ENCODE peak calls at places on chromosomes 2 and 18, in six cellular contexts. One of them, this sample, is unnamed. For H3K27me3, the result is how much of the 10 kb centered on the place peaks cover.

GRCh38 chr2:227503433-227504406 is 31.8 kb downstream of the AGFG1 start:
- DNase-seq in lower lobe of right lung: no peak
- DNase-seq in CD4-positive, alpha-beta T cell: no peak
- DNase-seq in uterus: no peak
- DNase-seq in astrocyte: peak
- DNase-seq in pancreas: peak
- DNase-seq in this sample: no peak

GRCh38 chr2:118835739-118836410 is 11.6 kb downstream of the EN1 start:
- DNase-seq in lower lobe of right lung: no peak
- DNase-seq in CD4-positive, alpha-beta T cell: no peak
- DNase-seq in uterus: no peak
- DNase-seq in astrocyte: no peak
- DNase-seq in pancreas: no peak
- DNase-seq in this sample: no peak

GRCh38 chr18:13372405-13372995 is 153.9 kb downstream of the LDLRAD4 start:
- DNase-seq in lower lobe of right lung: no peak
- DNase-seq in CD4-positive, alpha-beta T cell: no peak
- DNase-seq in uterus: no peak
- DNase-seq in astrocyte: no peak
- DNase-seq in pancreas: no peak
- DNase-seq in this sample: no peak

GRCh38 chr18:59265246-59266018 is 7.8 kb downstream of the RAX start:
- DNase-seq in lower lobe of right lung: no peak
- DNase-seq in CD4-positive, alpha-beta T cell: no peak
- DNase-seq in uterus: no peak
- DNase-seq in astrocyte: no peak
- DNase-seq in pancreas: no peak
- DNase-seq in this sample: no peak

GRCh38 chr2:127388423-127389164 is 819 bp upstream of the MAP3K2 start:
- DNase-seq in lower lobe of right lung: no peak
- DNase-seq in CD4-positive, alpha-beta T cell: no peak
- DNase-seq in uterus: no peak
- DNase-seq in astrocyte: no peak
- DNase-seq in pancreas: no peak
- DNase-seq in this sample: no peak

GRCh38 chr2:99153921-99154604 is 679 bp downstream of the TSGA10 start:
- DNase-seq in lower lobe of right lung: no peak
- DNase-seq in CD4-positive, alpha-beta T cell: no peak
- DNase-seq in uterus: no peak
- DNase-seq in astrocyte: peak
- DNase-seq in pancreas: no peak
- DNase-seq in this sample: no peak

GRCh38 chr2:205352593-205352992 is 329.7 kb upstream of the NRP2 start:
- DNase-seq in lower lobe of right lung: no peak
- DNase-seq in CD4-positive, alpha-beta T cell: no peak
- DNase-seq in uterus: no peak
- DNase-seq in astrocyte: peak
- DNase-seq in pancreas: no peak
- DNase-seq in this sample: no peak

GRCh38 chr2:154992826-154993225 is 294.3 kb downstream of the KCNJ3 start:
- DNase-seq in lower lobe of right lung: no peak
- DNase-seq in CD4-positive, alpha-beta T cell: no peak
- DNase-seq in uterus: no peak
- DNase-seq in astrocyte: no peak
- DNase-seq in pancreas: no peak
- DNase-seq in this sample: no peak

GRCh38 chr2:15159751-15160177 is 401.4 kb downstream of the NBAS start:
- DNase-seq in lower lobe of right lung: no peak
- DNase-seq in CD4-positive, alpha-beta T cell: no peak
- DNase-seq in uterus: no peak
- DNase-seq in astrocyte: peak
- DNase-seq in pancreas: no peak
- DNase-seq in this sample: no peak

GRCh38 chr18:49030138-49030537 is 79.4 kb upstream of the SMAD7 start:
- DNase-seq in lower lobe of right lung: no peak
- DNase-seq in CD4-positive, alpha-beta T cell: no peak
- DNase-seq in uterus: no peak
- DNase-seq in astrocyte: no peak
- DNase-seq in pancreas: no peak
- DNase-seq in this sample: no peak

DNA sequence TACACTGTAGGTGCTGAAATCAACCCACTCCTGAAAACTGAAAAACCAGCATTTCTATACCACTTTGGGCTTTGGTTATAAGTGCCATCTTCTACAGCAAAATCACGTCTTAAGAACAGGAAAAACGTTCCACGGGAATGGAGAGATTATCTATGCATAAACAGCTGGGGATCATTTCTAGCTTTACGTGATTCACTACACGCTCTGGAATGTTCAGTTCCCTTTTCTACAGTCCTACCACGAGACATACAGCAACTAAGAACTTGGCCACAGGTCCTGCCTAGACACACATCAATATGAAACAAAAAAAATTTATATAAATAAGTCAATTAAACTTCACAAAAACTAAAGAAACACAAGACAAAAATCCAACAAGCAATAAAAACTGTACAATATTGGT is 3.6 kb downstream of the CXCR4 start:
- DNase-seq in lower lobe of right lung: no peak
- DNase-seq in CD4-positive, alpha-beta T cell: no peak
- DNase-seq in uterus: no peak
- DNase-seq in astrocyte: no peak
- DNase-seq in pancreas: no peak
- DNase-seq in this sample: no peak
- H3K27me3 ChIP-seq in lower lobe of right lung: under half
- H3K27me3 ChIP-seq in CD4-positive, alpha-beta T cell: under half
- H3K27me3 ChIP-seq in uterus: under half
- H3K27me3 ChIP-seq in astrocyte: under half
- H3K27me3 ChIP-seq in pancreas: under half
- H3K27me3 ChIP-seq in this sample: under half

DNA sequence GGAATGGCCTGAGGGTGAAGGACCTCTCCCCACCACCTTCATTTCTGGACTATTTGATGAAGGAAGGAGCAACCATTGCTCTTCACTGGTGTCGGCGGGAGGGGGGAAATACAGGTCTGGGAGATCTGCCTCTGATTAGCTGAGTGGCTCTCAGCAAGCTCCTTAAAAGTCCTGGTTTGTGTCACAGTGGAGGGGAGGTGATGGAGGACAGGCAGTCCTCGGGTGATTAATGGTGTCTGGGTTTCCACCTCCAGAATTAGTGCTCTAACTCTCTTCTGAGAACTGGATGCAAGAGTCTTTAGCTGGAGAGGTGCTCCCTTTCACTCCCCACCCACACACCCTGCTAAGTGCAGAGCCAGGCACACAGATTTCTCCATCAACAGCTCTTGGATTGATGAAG is 83.2 kb downstream of the TTC32 start:
- DNase-seq in lower lobe of right lung: no peak
- DNase-seq in CD4-positive, alpha-beta T cell: no peak
- DNase-seq in uterus: no peak
- DNase-seq in astrocyte: peak
- DNase-seq in pancreas: no peak
- DNase-seq in this sample: no peak
- H3K27me3 ChIP-seq in lower lobe of right lung: under half
- H3K27me3 ChIP-seq in CD4-positive, alpha-beta T cell: under half
- H3K27me3 ChIP-seq in uterus: under half
- H3K27me3 ChIP-seq in astrocyte: under half
- H3K27me3 ChIP-seq in pancreas: under half
- H3K27me3 ChIP-seq in this sample: under half

GRCh38 chr18:57429607-57430165 is 5.5 kb upstream of the ONECUT2 start:
- DNase-seq in lower lobe of right lung: no peak
- DNase-seq in CD4-positive, alpha-beta T cell: no peak
- DNase-seq in uterus: no peak
- DNase-seq in astrocyte: no peak
- DNase-seq in pancreas: no peak
- DNase-seq in this sample: no peak
- H3K27me3 ChIP-seq in lower lobe of right lung: half or more
- H3K27me3 ChIP-seq in CD4-positive, alpha-beta T cell: half or more
- H3K27me3 ChIP-seq in uterus: under half
- H3K27me3 ChIP-seq in astrocyte: half or more
- H3K27me3 ChIP-seq in pancreas: under half
- H3K27me3 ChIP-seq in this sample: under half

DNA sequence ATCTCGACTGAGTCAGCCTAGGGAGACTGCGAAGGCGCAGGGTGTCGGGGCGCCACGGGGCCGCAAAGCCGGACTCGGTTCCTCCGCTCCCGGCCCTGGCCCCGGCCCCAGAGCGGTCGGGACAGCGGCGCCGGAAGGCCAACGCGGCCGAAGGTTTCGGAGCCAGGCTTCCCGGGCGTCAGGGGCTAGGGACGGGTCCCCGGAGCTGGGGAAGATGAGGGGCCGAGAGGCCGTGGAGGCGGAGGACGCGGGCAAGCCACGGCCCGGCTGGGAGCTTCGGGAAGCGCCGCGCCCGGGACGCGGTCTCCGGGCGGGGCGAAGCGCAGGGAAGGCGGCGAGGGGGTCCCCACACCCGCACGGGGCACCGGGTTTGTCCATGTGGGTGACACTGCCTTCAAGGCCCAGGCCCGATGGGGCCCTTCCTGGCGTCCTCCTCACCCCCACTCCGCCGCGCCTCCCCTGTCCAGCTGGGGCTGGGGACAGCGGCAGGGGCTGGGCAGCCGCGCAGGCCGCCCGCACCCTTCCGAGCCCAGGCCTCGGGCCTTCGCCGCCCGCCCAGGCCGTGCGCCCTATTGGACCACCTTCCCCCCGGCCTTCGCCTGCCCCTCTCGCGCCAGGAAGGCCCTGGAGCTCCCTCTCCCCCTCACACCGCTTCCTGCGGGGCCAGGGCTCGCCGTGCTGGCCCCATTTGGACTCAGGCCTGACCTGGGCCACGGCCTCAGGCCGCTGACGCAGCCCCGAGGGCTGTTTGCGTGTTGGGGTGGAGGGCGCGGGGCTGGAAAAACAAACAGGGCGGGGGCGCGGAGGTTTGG is 12.6 kb upstream of the SIX3 start:
- DNase-seq in lower lobe of right lung: no peak
- DNase-seq in CD4-positive, alpha-beta T cell: no peak
- DNase-seq in uterus: no peak
- DNase-seq in astrocyte: no peak
- DNase-seq in pancreas: no peak
- DNase-seq in this sample: no peak
- H3K27me3 ChIP-seq in lower lobe of right lung: half or more
- H3K27me3 ChIP-seq in CD4-positive, alpha-beta T cell: half or more
- H3K27me3 ChIP-seq in uterus: under half
- H3K27me3 ChIP-seq in astrocyte: half or more
- H3K27me3 ChIP-seq in pancreas: under half
- H3K27me3 ChIP-seq in this sample: half or more

GRCh38 chr2:221572180-221572820 is at the start of gene EPHA4:
- DNase-seq in lower lobe of right lung: peak
- DNase-seq in CD4-positive, alpha-beta T cell: peak
- DNase-seq in uterus: peak
- DNase-seq in astrocyte: peak
- DNase-seq in pancreas: peak
- DNase-seq in this sample: peak

GRCh38 chr2:221571391-221572179 is 519 bp downstream of the EPHA4 start:
- DNase-seq in lower lobe of right lung: peak
- DNase-seq in CD4-positive, alpha-beta T cell: peak
- DNase-seq in uterus: peak
- DNase-seq in astrocyte: peak
- DNase-seq in pancreas: no peak
- DNase-seq in this sample: no peak

GRCh38 chr2:221573430-221574230 is 1.5 kb upstream of the EPHA4 start:
- DNase-seq in lower lobe of right lung: peak
- DNase-seq in CD4-positive, alpha-beta T cell: peak
- DNase-seq in uterus: peak
- DNase-seq in astrocyte: peak
- DNase-seq in pancreas: peak
- DNase-seq in this sample: peak

GRCh38 chr2:221572821-221573429 is 821 bp upstream of the EPHA4 start:
- DNase-seq in lower lobe of right lung: peak
- DNase-seq in CD4-positive, alpha-beta T cell: peak
- DNase-seq in uterus: peak
- DNase-seq in astrocyte: peak
- DNase-seq in pancreas: peak
- DNase-seq in this sample: peak

GRCh38 chr2:221574231-221574570 is 2.1 kb upstream of the EPHA4 start:
- DNase-seq in lower lobe of right lung: no peak
- DNase-seq in CD4-positive, alpha-beta T cell: no peak
- DNase-seq in uterus: no peak
- DNase-seq in astrocyte: no peak
- DNase-seq in pancreas: no peak
- DNase-seq in this sample: no peak
- H3K27me3 ChIP-seq in lower lobe of right lung: under half
- H3K27me3 ChIP-seq in CD4-positive, alpha-beta T cell: half or more
- H3K27me3 ChIP-seq in uterus: under half
- H3K27me3 ChIP-seq in astrocyte: under half
- H3K27me3 ChIP-seq in pancreas: under half
- H3K27me3 ChIP-seq in this sample: under half

GRCh38 chr2:121284424-121285076 is 452 bp downstream of the TFCP2L1 start:
- DNase-seq in lower lobe of right lung: peak
- DNase-seq in CD4-positive, alpha-beta T cell: no peak
- DNase-seq in uterus: no peak
- DNase-seq in astrocyte: no peak
- DNase-seq in pancreas: peak
- DNase-seq in this sample: no peak
- H3K27me3 ChIP-seq in lower lobe of right lung: under half
- H3K27me3 ChIP-seq in CD4-positive, alpha-beta T cell: under half
- H3K27me3 ChIP-seq in uterus: under half
- H3K27me3 ChIP-seq in astrocyte: under half
- H3K27me3 ChIP-seq in pancreas: under half
- H3K27me3 ChIP-seq in this sample: under half

GRCh38 chr2:232485757-232486557 is 1.7 kb downstream of the ECEL1 start:
- DNase-seq in lower lobe of right lung: peak
- DNase-seq in CD4-positive, alpha-beta T cell: no peak
- DNase-seq in uterus: no peak
- DNase-seq in astrocyte: no peak
- DNase-seq in pancreas: no peak
- DNase-seq in this sample: no peak

GRCh38 chr2:232488097-232488711 is 570 bp upstream of the ECEL1 start:
- DNase-seq in lower lobe of right lung: peak
- DNase-seq in CD4-positive, alpha-beta T cell: no peak
- DNase-seq in uterus: no peak
- DNase-seq in astrocyte: no peak
- DNase-seq in pancreas: no peak
- DNase-seq in this sample: no peak

GRCh38 chr2:232486558-232487384 is 863 bp downstream of the ECEL1 start:
- DNase-seq in lower lobe of right lung: peak
- DNase-seq in CD4-positive, alpha-beta T cell: no peak
- DNase-seq in uterus: no peak
- DNase-seq in astrocyte: no peak
- DNase-seq in pancreas: no peak
- DNase-seq in this sample: no peak

GRCh38 chr2:232488721-232489300 is 1.2 kb upstream of the ECEL1 start:
- DNase-seq in lower lobe of right lung: peak
- DNase-seq in CD4-positive, alpha-beta T cell: no peak
- DNase-seq in uterus: no peak
- DNase-seq in astrocyte: no peak
- DNase-seq in pancreas: no peak
- DNase-seq in this sample: no peak

GRCh38 chr2:232487385-232488096 is at the start of gene ECEL1:
- DNase-seq in lower lobe of right lung: no peak
- DNase-seq in CD4-positive, alpha-beta T cell: no peak
- DNase-seq in uterus: no peak
- DNase-seq in astrocyte: no peak
- DNase-seq in pancreas: no peak
- DNase-seq in this sample: no peak
- H3K27me3 ChIP-seq in lower lobe of right lung: half or more
- H3K27me3 ChIP-seq in CD4-positive, alpha-beta T cell: under half
- H3K27me3 ChIP-seq in uterus: under half
- H3K27me3 ChIP-seq in astrocyte: under half
- H3K27me3 ChIP-seq in pancreas: under half
- H3K27me3 ChIP-seq in this sample: under half

GRCh38 chr2:58334414-58334813 is 93.3 kb upstream of the FANCL start:
- DNase-seq in lower lobe of right lung: no peak
- DNase-seq in CD4-positive, alpha-beta T cell: no peak
- DNase-seq in uterus: no peak
- DNase-seq in astrocyte: no peak
- DNase-seq in pancreas: no peak
- DNase-seq in this sample: no peak
- H3K27me3 ChIP-seq in lower lobe of right lung: under half
- H3K27me3 ChIP-seq in CD4-positive, alpha-beta T cell: under half
- H3K27me3 ChIP-seq in uterus: under half
- H3K27me3 ChIP-seq in astrocyte: under half
- H3K27me3 ChIP-seq in pancreas: under half
- H3K27me3 ChIP-seq in this sample: under half

This sample was measured in breast epithelium.